ENCODE peak calls at places on chromosome 21, in five cellular contexts. One of them, this sample, is unnamed.

GRCh38 chr21:41559658-41560599 is 52.0 kb upstream of the TMPRSS2 start:
- DNase-seq in ovary: no peak
- DNase-seq in stomach: peak; percentile 53
- DNase-seq in transverse colon: no peak
- DNase-seq in A549: no peak
- DNase-seq in this sample: no peak

GRCh38 chr21:31857096-31857495 is 15.7 kb upstream of the HUNK start:
- DNase-seq in ovary: no peak
- DNase-seq in stomach: no peak
- DNase-seq in transverse colon: no peak
- DNase-seq in A549: no peak
- DNase-seq in this sample: no peak

GRCh38 chr21:46385846-46386725 is 62.1 kb downstream of the PCNT start:
- DNase-seq in ovary: no peak
- DNase-seq in stomach: no peak
- DNase-seq in transverse colon: no peak
- DNase-seq in A549: no peak
- DNase-seq in this sample: no peak

GRCh38 chr21:31141389-31142021 is 103.2 kb upstream of the KRTAP19-8 start:
- DNase-seq in ovary: no peak
- DNase-seq in stomach: no peak
- DNase-seq in transverse colon: no peak
- DNase-seq in A549: no peak
- DNase-seq in this sample: no peak

GRCh38 chr21:45468051-45468970 is 63.3 kb downstream of the COL18A1 start:
- DNase-seq in ovary: no peak
- DNase-seq in stomach: no peak
- DNase-seq in transverse colon: no peak
- DNase-seq in A549: no peak
- DNase-seq in this sample: no peak

GRCh38 chr21:35401476-35401875 is 352.4 kb upstream of the RUNX1 start:
- DNase-seq in ovary: no peak
- DNase-seq in stomach: no peak
- DNase-seq in transverse colon: no peak
- DNase-seq in A549: no peak
- DNase-seq in this sample: no peak

GRCh38 chr21:15164678-15165303 is 100.0 kb upstream of the NRIP1 start:
- DNase-seq in ovary: no peak
- DNase-seq in stomach: no peak
- DNase-seq in transverse colon: peak; percentile 18
- DNase-seq in A549: peak; percentile 14
- DNase-seq in this sample: no peak

GRCh38 chr21:44780767-44781459 is 20.7 kb downstream of the UBE2G2 start:
- DNase-seq in ovary: no peak
- DNase-seq in stomach: no peak
- DNase-seq in transverse colon: no peak
- DNase-seq in A549: no peak
- DNase-seq in this sample: no peak

GRCh38 chr21:43954042-43954441 is 58.1 kb upstream of the TRAPPC10 start:
- DNase-seq in ovary: no peak
- DNase-seq in stomach: no peak
- DNase-seq in transverse colon: no peak
- DNase-seq in A549: no peak
- DNase-seq in this sample: no peak

GRCh38 chr21:26843912-26844257 is 1.3 kb downstream of the ADAMTS1 start:
- DNase-seq in ovary: no peak
- DNase-seq in stomach: no peak
- DNase-seq in transverse colon: no peak
- DNase-seq in A549: peak; percentile 33
- DNase-seq in this sample: no peak
- H3K4me3 ChIP-seq in ovary: peak overlapping the region; percentile 87
- H3K4me3 ChIP-seq in stomach: peak overlapping the region; percentile 81
- H3K4me3 ChIP-seq in transverse colon: peak overlapping the region; percentile 54
- H3K4me3 ChIP-seq in A549: peak overlapping the region; percentile 42
- H3K4me3 ChIP-seq in this sample: peak overlapping the region; percentile 82

DNA sequence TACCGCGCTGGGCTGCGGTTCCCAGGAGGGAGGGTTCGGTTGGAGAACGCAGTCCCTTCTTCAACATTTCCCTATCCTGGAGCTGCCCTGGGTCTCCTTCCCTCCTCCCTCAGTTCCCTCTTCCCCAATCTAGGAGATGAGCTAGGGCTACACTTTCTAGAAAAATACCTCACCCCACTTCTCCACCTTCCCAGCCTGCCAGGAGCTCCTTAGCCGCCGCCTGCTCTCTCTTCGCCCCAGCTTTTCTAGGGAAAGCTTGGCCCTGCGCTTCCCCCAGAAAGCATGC is 484 bp upstream of the ADAMTS1 start:
- DNase-seq in ovary: no peak
- DNase-seq in stomach: no peak
- DNase-seq in transverse colon: no peak
- DNase-seq in A549: no peak
- DNase-seq in this sample: no peak
- TF ChIP-seq EP300 in ovary: no peak
- TF ChIP-seq EP300 in stomach: no peak
- TF ChIP-seq EP300 in transverse colon: no peak
- TF ChIP-seq EP300 in A549: no peak
- TF ChIP-seq EP300 in this sample: no peak

GRCh38 chr21:17607684-17608083 is 5.0 kb downstream of the BTG3 start:
- DNase-seq in ovary: no peak
- DNase-seq in stomach: no peak
- DNase-seq in transverse colon: no peak
- DNase-seq in A549: no peak
- DNase-seq in this sample: no peak
- H3K4me3 ChIP-seq in ovary: no peak overlapping the region
- H3K4me3 ChIP-seq in stomach: no peak overlapping the region
- H3K4me3 ChIP-seq in transverse colon: no peak overlapping the region
- H3K4me3 ChIP-seq in A549: no peak overlapping the region
- H3K4me3 ChIP-seq in this sample: no peak overlapping the region

DNA sequence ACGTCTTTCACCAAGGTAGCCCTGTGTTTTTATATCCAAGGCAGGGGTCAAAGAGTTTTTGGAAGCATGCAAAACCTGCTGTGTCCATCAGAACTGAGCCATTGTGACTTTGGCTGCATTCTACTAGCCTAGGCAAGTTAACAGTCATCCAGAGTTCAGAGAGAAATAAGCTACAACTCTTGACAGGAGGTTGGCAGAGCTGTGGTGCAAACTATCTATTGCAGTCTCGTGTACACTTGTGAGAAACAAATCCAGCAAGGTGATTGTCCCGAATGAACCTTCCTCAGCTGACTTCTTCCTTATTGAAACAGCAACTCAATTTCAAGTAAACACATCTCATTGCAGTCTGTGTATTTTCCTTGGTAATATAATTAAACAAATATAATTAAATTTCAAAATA is 124.5 kb downstream of the NCAM2 start:
- DNase-seq in ovary: no peak
- DNase-seq in stomach: no peak
- DNase-seq in transverse colon: no peak
- DNase-seq in A549: no peak
- DNase-seq in this sample: no peak
- TF ChIP-seq EP300 in ovary: no peak
- TF ChIP-seq EP300 in stomach: no peak
- TF ChIP-seq EP300 in transverse colon: no peak
- TF ChIP-seq EP300 in A549: no peak
- TF ChIP-seq EP300 in this sample: no peak

GRCh38 chr21:16422702-16423101 is 692.9 kb downstream of the USP25 start:
- DNase-seq in ovary: no peak
- DNase-seq in stomach: no peak
- DNase-seq in transverse colon: no peak
- DNase-seq in A549: no peak
- DNase-seq in this sample: no peak

GRCh38 chr21:16418663-16419062 is 688.9 kb downstream of the USP25 start:
- DNase-seq in ovary: no peak
- DNase-seq in stomach: no peak
- DNase-seq in transverse colon: no peak
- DNase-seq in A549: no peak
- DNase-seq in this sample: no peak

GRCh38 chr21:16418211-16418610 is 688.4 kb downstream of the USP25 start:
- DNase-seq in ovary: no peak
- DNase-seq in stomach: no peak
- DNase-seq in transverse colon: no peak
- DNase-seq in A549: no peak
- DNase-seq in this sample: no peak

GRCh38 chr21:16419188-16419874 is 689.5 kb downstream of the USP25 start:
- DNase-seq in ovary: peak; percentile 82
- DNase-seq in stomach: peak; percentile 81
- DNase-seq in transverse colon: peak; percentile 12
- DNase-seq in A549: peak; percentile 63
- DNase-seq in this sample: peak; percentile 68

GRCh38 chr21:16420086-16420724 is 690.4 kb downstream of the USP25 start:
- DNase-seq in ovary: peak; percentile 74
- DNase-seq in stomach: peak; percentile 42
- DNase-seq in transverse colon: no peak
- DNase-seq in A549: peak; percentile 32
- DNase-seq in this sample: no peak
- H3K4me3 ChIP-seq in ovary: peak overlapping the region; percentile 43
- H3K4me3 ChIP-seq in stomach: peak overlapping the region; percentile 35
- H3K4me3 ChIP-seq in transverse colon: peak overlapping the region; percentile 10
- H3K4me3 ChIP-seq in A549: peak overlapping the region; percentile 25
- H3K4me3 ChIP-seq in this sample: peak overlapping the region; percentile 45

GRCh38 chr21:42612390-42612789 is 41.0 kb upstream of the PDE9A start:
- DNase-seq in ovary: no peak
- DNase-seq in stomach: no peak
- DNase-seq in transverse colon: no peak
- DNase-seq in A549: no peak
- DNase-seq in this sample: no peak

GRCh38 chr21:42601656-42602055 is 51.8 kb upstream of the PDE9A start:
- DNase-seq in ovary: no peak
- DNase-seq in stomach: no peak
- DNase-seq in transverse colon: no peak
- DNase-seq in A549: no peak
- DNase-seq in this sample: no peak

GRCh38 chr21:42609806-42610205 is 43.6 kb upstream of the PDE9A start:
- DNase-seq in ovary: no peak
- DNase-seq in stomach: no peak
- DNase-seq in transverse colon: no peak
- DNase-seq in A549: no peak
- DNase-seq in this sample: peak; percentile 51

GRCh38 chr21:42611852-42612251 is 41.6 kb upstream of the PDE9A start:
- DNase-seq in ovary: no peak
- DNase-seq in stomach: no peak
- DNase-seq in transverse colon: no peak
- DNase-seq in A549: no peak
- DNase-seq in this sample: no peak

DNA sequence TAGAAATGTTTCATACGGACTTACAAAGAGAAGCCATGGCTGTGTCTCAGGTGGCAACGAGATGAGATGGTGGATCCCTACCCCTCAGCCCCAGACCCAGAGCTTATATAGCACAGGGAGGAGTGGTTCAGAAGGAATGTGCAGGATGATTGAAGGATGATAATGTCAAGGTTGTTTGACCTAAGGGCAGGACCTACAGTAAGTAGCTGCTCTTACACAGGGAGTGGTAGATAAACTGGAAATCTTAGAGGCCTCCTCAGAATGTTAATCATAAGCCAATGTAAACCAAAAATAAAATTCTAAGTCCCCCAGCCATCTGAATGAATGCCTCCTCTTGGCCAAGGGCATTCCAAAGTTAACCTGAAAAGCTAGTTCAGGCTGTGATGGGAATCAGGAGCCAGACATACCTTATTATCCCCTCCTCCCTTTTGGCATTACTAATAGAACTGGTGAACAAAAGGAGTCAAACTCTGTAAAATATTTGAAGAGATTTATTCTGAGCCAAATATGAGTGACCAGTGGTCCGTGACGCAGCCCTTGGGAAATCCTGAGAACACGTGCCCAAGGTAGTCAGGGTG is 45.8 kb upstream of the PDE9A start:
- DNase-seq in ovary: no peak
- DNase-seq in stomach: no peak
- DNase-seq in transverse colon: no peak
- DNase-seq in A549: no peak
- DNase-seq in this sample: peak; percentile 3
- TF ChIP-seq EP300 in ovary: no peak
- TF ChIP-seq EP300 in stomach: no peak
- TF ChIP-seq EP300 in transverse colon: no peak
- TF ChIP-seq EP300 in A549: no peak
- TF ChIP-seq EP300 in this sample: no peak

This sample was measured in suprapubic skin.